ENCODE peak calls at places on chromosomes 16 and 17, in ten cellular contexts. Y is choroid plexus epithelial cell, A is fibroblast of lung, G is uterus, O is NB4, F is mesothelial cell of epicardium, V is B cell, X is mammary epithelial cell, R is GM10248, N is GM12865. Z is an unnamed sample.

GRCh38 chr16:65763640-65764305 is 602.7 kb upstream of the CDH5 start:
- DNase-seq in A (no peak), V (no peak), R (no peak), X (no peak), N (peak), G (no peak), Y (no peak), F (no peak), O (peak), Z (no peak)

GRCh38 chr17:49013311-49014205 is 16.4 kb downstream of the IGF2BP1 start:
- DNase-seq in R (no peak), X (no peak), A (peak), F (no peak), Y (no peak), G (no peak), O (no peak), V (no peak), N (no peak), Z (no peak)

GRCh38 chr16:27993587-27993986 is 69.9 kb downstream of the GSG1L start:
- DNase-seq in N (peak), R (no peak), A (no peak), O (peak), X (no peak), G (no peak), F (no peak), V (no peak), Y (no peak), Z (no peak)

GRCh38 chr17:79832211-79833109 is 6.8 kb downstream of the CBX4 start:
- DNase-seq in N (no peak), X (no peak), O (peak), A (no peak), G (no peak), R (no peak), Y (peak), V (peak), F (no peak), Z (no peak)

GRCh38 chr16:71540-72341 is 690 bp downstream of the RHBDF1 start:
- DNase-seq in X (peak), Y (peak), G (peak), R (no peak), F (peak), A (peak), O (no peak), N (no peak), V (no peak), Z (no peak)

GRCh38 chr16:84247844-84248243 is 8.0 kb upstream of the KCNG4 start:
- DNase-seq in F (no peak), A (no peak), X (peak), R (no peak), Y (no peak), V (no peak), N (no peak), O (no peak), G (no peak), Z (no peak)

GRCh38 chr17:33292981-33293867 is at the start of gene ASIC2:
- DNase-seq in Y (no peak), F (peak), V (no peak), R (no peak), O (no peak), X (peak), A (no peak), G (no peak), N (no peak), Z (no peak)

GRCh38 chr16:17358350-17358749 is 112.4 kb downstream of the XYLT1 start:
- DNase-seq in A (no peak), R (no peak), G (no peak), V (no peak), Y (no peak), X (no peak), N (no peak), F (no peak), O (peak), Z (no peak)

GRCh38 chr16:84115919-84116719 is 623 bp downstream of the MBTPS1 start:
- DNase-seq in V (no peak), X (peak), N (peak), G (no peak), F (no peak), A (peak), Y (peak), O (peak), R (no peak), Z (no peak)

GRCh38 chr17:49409066-49409465 is 5.6 kb downstream of the PHB1 start:
- DNase-seq in G (no peak), X (no peak), V (no peak), Y (no peak), R (no peak), N (no peak), O (no peak), F (no peak), A (no peak), Z (no peak)

GRCh38 chr16:56708418-56708817 is 21.5 kb upstream of the NUP93 start:
- DNase-seq in F (no peak), X (no peak), R (no peak), O (peak), G (no peak), V (no peak), Y (no peak), N (no peak), A (no peak), Z (no peak)

GRCh38 chr17:17999364-18000007 is 26.8 kb downstream of the DRC3 start:
- DNase-seq in A (peak), O (peak), R (no peak), Y (peak), N (no peak), V (no peak), X (peak), G (no peak), F (no peak), Z (no peak)

GRCh38 chr17:3718251-3718650 is 5.5 kb upstream of the HASPIN start:
- DNase-seq in Y (no peak), V (no peak), A (no peak), F (no peak), X (no peak), R (no peak), O (no peak), G (no peak), N (no peak), Z (no peak)

GRCh38 chr16:55672471-55672870 is 16.7 kb downstream of the SLC6A2 start:
- DNase-seq in G (peak), Y (peak), V (no peak), F (no peak), A (peak), R (no peak), O (no peak), X (no peak), N (no peak), Z (no peak)

GRCh38 chr17:63440127-63440769 is 5.9 kb downstream of the CYB561 start:
- DNase-seq in N (no peak), X (no peak), G (no peak), R (no peak), O (no peak), V (no peak), Y (no peak), A (no peak), F (no peak), Z (no peak)

GRCh38 chr16:86565644-86566511 is 751 bp upstream of the FOXC2 start:
- DNase-seq in Y (peak), V (no peak), F (no peak), G (no peak), R (no peak), N (no peak), X (no peak), A (no peak), O (no peak), Z (no peak)

GRCh38 chr17:75558666-75559530 is 28.7 kb upstream of the MYO15B start:
- DNase-seq in N (no peak), F (no peak), Y (no peak), O (no peak), G (no peak), X (no peak), A (no peak), R (no peak), V (no peak), Z (no peak)

DNA sequence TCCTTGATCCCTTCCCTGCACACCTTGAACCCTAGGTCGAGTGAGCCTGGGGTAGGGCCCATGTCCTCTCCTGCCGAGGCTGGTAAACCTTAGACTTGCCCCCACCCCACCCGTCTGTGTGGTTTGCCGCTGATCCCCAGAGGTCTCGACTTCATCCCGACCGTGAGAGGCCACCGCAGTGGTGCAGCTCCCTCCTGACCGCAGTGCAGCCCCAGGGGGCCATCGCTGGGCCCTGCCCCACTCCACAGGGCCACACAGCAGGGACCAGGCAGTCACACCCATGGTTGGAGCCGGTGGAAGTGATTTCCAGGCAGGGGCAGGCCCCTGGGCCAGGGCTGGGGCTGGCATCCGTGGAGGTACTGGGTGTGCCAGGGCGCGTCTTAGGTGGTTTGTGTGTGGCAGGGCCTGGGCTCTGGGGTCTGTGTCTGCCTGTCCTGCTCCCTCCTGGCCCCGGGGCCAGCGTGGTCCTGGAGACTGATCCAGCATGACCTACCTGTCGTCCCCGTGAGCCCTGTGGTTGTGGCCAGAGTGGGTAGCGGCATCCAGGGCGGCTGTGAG is 46.7 kb downstream of the BAIAP2 start:
- DNase-seq in R (no peak), V (no peak), N (no peak), Y (no peak), O (peak), X (no peak), A (no peak), F (no peak), G (no peak), Z (no peak)
- TF ChIP-seq CTCF in R (no peak), V (no peak), N (no peak), Y (no peak), O (no peak), X (no peak), A (no peak), F (no peak), G (no peak), Z (no peak)

GRCh38 chr16:72198021-72198420 is 26.1 kb upstream of the PMFBP1 start:
- DNase-seq in A (peak), Y (peak), N (no peak), F (peak), O (no peak), G (no peak), R (no peak), V (no peak), X (no peak), Z (no peak)

GRCh38 chr16:72191551-72191950 is 19.6 kb upstream of the PMFBP1 start:
- DNase-seq in V (no peak), F (no peak), A (no peak), G (no peak), N (no peak), X (no peak), Y (peak), R (no peak), O (no peak), Z (no peak)

GRCh38 chr16:72198641-72199250 is 26.8 kb upstream of the PMFBP1 start:
- DNase-seq in A (no peak), X (no peak), Y (no peak), O (no peak), G (no peak), F (no peak), V (no peak), R (no peak), N (no peak), Z (no peak)

GRCh38 chr16:72197556-72197955 is 25.6 kb upstream of the PMFBP1 start:
- DNase-seq in X (no peak), G (no peak), O (no peak), V (no peak), N (no peak), Y (peak), R (no peak), F (no peak), A (peak), Z (no peak)

DNA sequence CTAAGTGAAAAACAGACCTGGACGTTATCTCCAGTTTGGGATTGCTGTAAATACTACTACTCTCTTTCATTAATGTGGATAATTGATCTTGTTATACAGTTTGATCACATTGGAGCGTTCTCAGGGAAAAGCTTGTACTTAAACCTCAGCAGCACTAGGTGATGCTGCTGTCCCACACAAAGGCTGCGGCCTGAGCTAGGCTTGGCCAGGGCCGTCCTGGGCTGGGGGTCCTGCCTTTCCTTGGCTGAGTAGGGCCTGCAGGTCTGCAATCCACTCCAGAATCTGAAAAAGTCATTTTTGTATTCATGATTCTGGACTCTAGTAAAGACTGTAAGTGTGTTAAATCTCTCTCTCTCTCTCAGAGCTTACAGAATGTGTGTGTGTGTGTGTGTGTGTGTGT is 23.7 kb upstream of the PMFBP1 start:
- DNase-seq in G (no peak), X (no peak), Y (peak), O (no peak), N (no peak), F (no peak), A (no peak), R (no peak), V (no peak), Z (no peak)
- TF ChIP-seq CTCF in G (no peak), X (no peak), Y (peak), O (no peak), N (no peak), F (no peak), A (no peak), R (no peak), V (no peak), Z (no peak)

GRCh38 chr17:47941246-47941997 is at the start of gene PNPO:
- DNase-seq in G (peak), N (peak), V (peak), R (peak), A (peak), O (peak), Y (peak), F (no peak), X (peak), Z (peak)
- TF ChIP-seq CTCF in G (no peak), N (no peak), V (no peak), R (no peak), A (no peak), O (no peak), Y (no peak), F (no peak), X (peak), Z (no peak)

GRCh38 chr16:23182675-23183485 is at the start of gene SCNN1G:
- DNase-seq in F (no peak), Y (no peak), X (peak), O (peak), N (peak), V (peak), G (peak), R (peak), A (no peak), Z (no peak)
- TF ChIP-seq CTCF in F (peak), Y (no peak), X (no peak), O (no peak), N (no peak), V (peak), G (no peak), R (no peak), A (no peak), Z (no peak)

DNA sequence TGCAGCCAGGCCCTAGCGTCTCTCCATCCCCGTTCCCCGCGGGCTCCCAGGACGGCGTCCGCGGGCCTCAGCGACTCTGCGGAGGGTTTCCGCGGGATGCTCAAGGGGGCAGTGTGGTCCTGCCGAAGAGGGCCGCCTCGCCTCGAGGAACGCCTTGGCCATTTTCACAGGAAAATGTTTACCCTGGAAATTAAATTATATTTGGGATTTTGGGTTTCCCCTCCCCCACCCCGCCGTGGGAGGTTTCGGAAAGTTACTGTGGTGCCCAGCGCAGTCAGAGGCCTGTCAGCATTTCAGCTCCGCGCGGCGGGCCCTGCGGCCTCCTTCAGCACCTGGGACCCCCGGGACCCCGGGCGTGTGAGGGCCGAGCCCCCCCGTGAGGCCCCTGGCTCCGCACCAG is 94.5 kb downstream of the PCTP start:
- DNase-seq in N (peak), Y (peak), X (peak), R (peak), F (peak), V (no peak), A (peak), O (no peak), G (peak), Z (peak)
- TF ChIP-seq CTCF in N (peak), Y (peak), X (peak), R (peak), F (no peak), V (no peak), A (peak), O (no peak), G (no peak), Z (no peak)

GRCh38 chr16:47162670-47163420 is 19.1 kb upstream of the NETO2 start:
- DNase-seq in X (no peak), Y (no peak), R (no peak), O (no peak), A (no peak), G (no peak), V (no peak), F (no peak), N (no peak), Z (no peak)
- TF ChIP-seq CTCF in X (no peak), Y (no peak), R (no peak), O (no peak), A (no peak), G (no peak), V (no peak), F (no peak), N (no peak), Z (no peak)

Z was measured in GM20000.